ENCODE peak calls at places on chromosome 19, in nine cellular contexts. Y is substantia nigra; C is NCI-H2029 treated with DMSO at 0.1 percent for 48 hours; O is psoas muscle; M is activated CD8-positive, alpha-beta memory T cell treated with anti-CD3 and anti-CD28 coated beads for 48 hours; F is pancreas; X is GM03348; S is left colon; K is activated naive CD8-positive, alpha-beta T cell treated with anti-CD3 and anti-CD28 coated beads, Interleukin-2, amount 50 U/mL, for 24 hours. G is an unnamed sample.

GRCh38 chr19:18762125-18763023 is 28.7 kb downstream of the COMP start:
- DNase-seq in Y (peak; percentile 59), C (peak; percentile 95), O (peak; percentile 87), M (no peak), F (peak; percentile 97), X (no peak), S (peak; percentile 88), K (no peak), G (peak; percentile 85)

GRCh38 chr19:3979289-3979673 is 6.0 kb downstream of the EEF2 start:
- DNase-seq in Y (no peak), C (no peak), O (no peak), M (no peak), F (peak; percentile 21), X (no peak), S (no peak), K (no peak), G (no peak)

GRCh38 chr19:13804830-13805683 is 9.8 kb downstream of the ZSWIM4 start:
- DNase-seq in Y (no peak), C (no peak), O (peak; percentile 77), M (no peak), F (no peak), X (no peak), S (peak; percentile 43), K (no peak), G (no peak)

GRCh38 chr19:11381535-11382369 is 2.4 kb downstream of the EPOR start:
- DNase-seq in Y (no peak), C (peak; percentile 83), O (peak; percentile 85), M (peak; percentile 75), F (peak; percentile 46), X (peak; percentile 60), S (peak; percentile 73), K (peak; percentile 84), G (peak; percentile 62)

GRCh38 chr19:30207357-30207756 is 164.8 kb upstream of the ZNF536 start:
- DNase-seq in Y (no peak), C (no peak), O (no peak), M (no peak), F (no peak), X (no peak), S (no peak), K (no peak), G (no peak)

GRCh38 chr19:2616741-2617392 is 85.6 kb downstream of the GNG7 start:
- DNase-seq in Y (no peak), C (no peak), O (no peak), M (no peak), F (peak; percentile 66), X (no peak), S (peak; percentile 42), K (no peak), G (no peak)

GRCh38 chr19:38158730-38159129 is 65.3 kb downstream of the DPF1 start:
- DNase-seq in Y (no peak), C (no peak), O (no peak), M (no peak), F (no peak), X (no peak), S (no peak), K (no peak), G (no peak)

GRCh38 chr19:42366676-42367075 is 23.4 kb downstream of the CNFN start:
- DNase-seq in Y (no peak), C (no peak), O (no peak), M (no peak), F (no peak), X (no peak), S (no peak), K (no peak), G (no peak)

GRCh38 chr19:5112681-5113080 is 143.8 kb downstream of the KDM4B start:
- DNase-seq in Y (no peak), C (no peak), O (no peak), M (no peak), F (no peak), X (no peak), S (no peak), K (no peak), G (no peak)

GRCh38 chr19:49347835-49348234 is 12.6 kb downstream of the CD37 start:
- DNase-seq in Y (no peak), C (no peak), O (no peak), M (no peak), F (no peak), X (peak; percentile 84), S (no peak), K (no peak), G (no peak)

GRCh38 chr19:18425515-18426415 is 6.6 kb downstream of the SSBP4 start:
- DNase-seq in Y (no peak), C (no peak), O (peak; percentile 89), M (no peak), F (no peak), X (peak; percentile 93), S (no peak), K (no peak), G (no peak)